ENCODE peak calls at places on chromosomes 4 and X, in five cellular contexts. F is BJ, Q is astrocyte of the cerebellum, M is cardiac fibroblast, B is tibial artery. Y is an unnamed sample.

GRCh38 chrX:13346646-13347045 is 26.8 kb upstream of the ATXN3L start:
- DNase-seq in F (no peak), Q (no peak), M (no peak), B (no peak), Y (no peak)

GRCh38 chrX:146863566-146863965 is 49.0 kb upstream of the CXorf51A start:
- DNase-seq in F (no peak), Q (no peak), M (no peak), B (no peak), Y (no peak)

GRCh38 chr4:85807247-85807915 is 332.4 kb downstream of the ARHGAP24 start:
- DNase-seq in F (no peak), Q (peak), M (peak), B (peak), Y (no peak)

GRCh38 chr4:70660106-70660505 is 6.2 kb downstream of the JCHAIN start:
- DNase-seq in F (no peak), Q (no peak), M (no peak), B (no peak), Y (no peak)

GRCh38 chr4:145804134-145804533 is 124.2 kb downstream of the C4orf51 start:
- DNase-seq in F (peak), Q (peak), M (peak), B (no peak), Y (no peak)

GRCh38 chr4:77062856-77063255 is 12.9 kb downstream of the CCNI start:
- DNase-seq in F (no peak), Q (no peak), M (no peak), B (no peak), Y (no peak)

GRCh38 chrX:41665676-41666075 is 23.1 kb upstream of the GPR34 start:
- DNase-seq in F (no peak), Q (no peak), M (peak), B (no peak), Y (no peak)

GRCh38 chr4:2537011-2537830 is 774 bp downstream of the FAM193A start:
- DNase-seq in F (no peak), Q (no peak), M (peak), B (peak), Y (peak)

GRCh38 chr4:98639523-98639922 is 18.9 kb downstream of the TSPAN5 start:
- DNase-seq in F (no peak), Q (no peak), M (no peak), B (no peak), Y (no peak)

GRCh38 chr4:686371-687040 is 2.4 kb downstream of the SLC49A3 start:
- DNase-seq in F (no peak), Q (no peak), M (no peak), B (no peak), Y (no peak)

GRCh38 chr4:25925486-25926201 is 11.6 kb downstream of the SMIM20 start:
- DNase-seq in F (no peak), Q (no peak), M (peak), B (no peak), Y (no peak)

GRCh38 chr4:39729557-39729956 is 31.6 kb downstream of the UBE2K start:
- DNase-seq in F (no peak), Q (peak), M (peak), B (no peak), Y (no peak)

GRCh38 chr4:2246384-2247127 is 4.6 kb upstream of the HAUS3 start:
- DNase-seq in F (no peak), Q (no peak), M (no peak), B (no peak), Y (no peak)

GRCh38 chr4:129578336-129578735 is 482.4 kb downstream of the C4orf33 start:
- DNase-seq in F (no peak), Q (no peak), M (no peak), B (no peak), Y (no peak)

GRCh38 chr4:25223770-25224375 is 10.0 kb upstream of the PI4K2B start:
- DNase-seq in F (no peak), Q (no peak), M (peak), B (no peak), Y (no peak)

GRCh38 chr4:70556856-70557255 is 35.2 kb upstream of the AMBN start:
- DNase-seq in F (no peak), Q (no peak), M (peak), B (no peak), Y (no peak)

GRCh38 chrX:119118780-119119395 is 8.7 kb downstream of the KIAA1210 start:
- DNase-seq in F (no peak), Q (peak), M (peak), B (peak), Y (peak)

GRCh38 chr4:177263818-177264217 is 45.9 kb upstream of the NEIL3 start:
- DNase-seq in F (no peak), Q (no peak), M (no peak), B (no peak), Y (no peak)

GRCh38 chrX:26557691-26558321 is 341.8 kb downstream of the MAGEB5 start:
- DNase-seq in F (no peak), Q (no peak), M (no peak), B (no peak), Y (no peak)

GRCh38 chrX:149286940-149287349 is 218.2 kb downstream of the IDS start:
- DNase-seq in F (no peak), Q (peak), M (peak), B (no peak), Y (no peak)

GRCh38 chr4:139603576-139604387 is 47.8 kb upstream of the SETD7 start:
- DNase-seq in F (no peak), Q (peak), M (peak), B (no peak), Y (no peak)

GRCh38 chr4:10773010-10773409 is 88.4 kb upstream of the CLNK start:
- DNase-seq in F (no peak), Q (no peak), M (no peak), B (no peak), Y (no peak)

GRCh38 chr4:182074842-182075241 is 168.4 kb upstream of the TENM3 start:
- DNase-seq in F (no peak), Q (no peak), M (no peak), B (no peak), Y (no peak)

GRCh38 chrX:101415180-101416130 is 7.4 kb downstream of the HNRNPH2 start:
- DNase-seq in F (no peak), Q (peak), M (peak), B (no peak), Y (no peak)

GRCh38 chr4:146790515-146790914 is 151.8 kb downstream of the POU4F2 start:
- DNase-seq in F (no peak), Q (no peak), M (no peak), B (no peak), Y (no peak)

GRCh38 chrX:108198420-108198819 is 106.8 kb downstream of the ATG4A start:
- DNase-seq in F (no peak), Q (no peak), M (peak), B (no peak), Y (no peak)

GRCh38 chr4:156949373-156949814 is 22.2 kb downstream of the PDGFC start:
- DNase-seq in F (peak), Q (peak), M (peak), B (no peak), Y (no peak)

GRCh38 chr4:38284294-38285045 is 324.3 kb downstream of the PTTG2 start:
- DNase-seq in F (no peak), Q (no peak), M (peak), B (no peak), Y (no peak)

GRCh38 chrX:134396174-134396573 is 63.8 kb upstream of the HPRT1 start:
- DNase-seq in F (no peak), Q (no peak), M (peak), B (no peak), Y (no peak)

GRCh38 chr4:168367065-168367464 is 48.5 kb upstream of the DDX60 start:
- DNase-seq in F (no peak), Q (no peak), M (no peak), B (no peak), Y (no peak)

GRCh38 chr4:99875073-99875472 is 19.2 kb downstream of the LAMTOR3 start:
- DNase-seq in F (no peak), Q (no peak), M (no peak), B (no peak), Y (no peak)

GRCh38 chr4:4666693-4667642 is 125.1 kb upstream of the STX18 start:
- DNase-seq in F (peak), Q (no peak), M (peak), B (no peak), Y (no peak)

GRCh38 chrX:66110112-66110511 is 53.9 kb upstream of the HEPH start:
- DNase-seq in F (no peak), Q (no peak), M (peak), B (no peak), Y (no peak)

GRCh38 chr4:24262616-24263015 is 321.7 kb downstream of the DHX15 start:
- DNase-seq in F (no peak), Q (peak), M (no peak), B (no peak), Y (no peak)

GRCh38 chr4:115918149-115918548 is 804.7 kb upstream of the NDST4 start:
- DNase-seq in F (no peak), Q (no peak), M (no peak), B (no peak), Y (no peak)

GRCh38 chrX:115533485-115533884 is 27.5 kb upstream of the PLS3 start:
- DNase-seq in F (peak), Q (no peak), M (peak), B (no peak), Y (no peak)

GRCh38 chr4:145299380-145300076 is 119.1 kb upstream of the OTUD4 start:
- DNase-seq in F (peak), Q (no peak), M (peak), B (no peak), Y (no peak)

GRCh38 chr4:147786031-147786430 is 54.1 kb downstream of the ARHGAP10 start:
- DNase-seq in F (no peak), Q (no peak), M (peak), B (no peak), Y (no peak)

GRCh38 chr4:5757536-5757935 is 46.5 kb downstream of the EVC start:
- DNase-seq in F (no peak), Q (no peak), M (no peak), B (no peak), Y (no peak)

GRCh38 chr4:68987007-68987406 is 35.4 kb upstream of the UGT2A3 start:
- DNase-seq in F (no peak), Q (no peak), M (no peak), B (no peak), Y (no peak)

GRCh38 chr4:16082424-16083216 is 1.2 kb downstream of the PROM1 start:
- DNase-seq in F (no peak), Q (no peak), M (no peak), B (no peak), Y (no peak)
- H3K4me3 ChIP-seq in F (no peak), Q (peak), M (peak), B (peak), Y (peak)

GRCh38 chr4:169657470-169658107 is 37.2 kb downstream of the CLCN3 start:
- DNase-seq in F (no peak), Q (no peak), M (no peak), B (no peak), Y (no peak)

GRCh38 chr4:169660929-169661328 is 40.6 kb downstream of the CLCN3 start:
- DNase-seq in F (no peak), Q (no peak), M (no peak), B (no peak), Y (no peak)

GRCh38 chr4:169658196-169658595 is 37.8 kb downstream of the CLCN3 start:
- DNase-seq in F (no peak), Q (no peak), M (no peak), B (no peak), Y (no peak)

GRCh38 chr4:169659736-169660670 is 39.6 kb downstream of the CLCN3 start:
- DNase-seq in F (peak), Q (peak), M (peak), B (peak), Y (peak)

GRCh38 chr4:169658970-169659735 is 38.8 kb downstream of the CLCN3 start:
- DNase-seq in F (no peak), Q (no peak), M (no peak), B (no peak), Y (no peak)
- H3K4me3 ChIP-seq in F (peak), Q (peak), M (no peak), B (peak), Y (peak)

DNA sequence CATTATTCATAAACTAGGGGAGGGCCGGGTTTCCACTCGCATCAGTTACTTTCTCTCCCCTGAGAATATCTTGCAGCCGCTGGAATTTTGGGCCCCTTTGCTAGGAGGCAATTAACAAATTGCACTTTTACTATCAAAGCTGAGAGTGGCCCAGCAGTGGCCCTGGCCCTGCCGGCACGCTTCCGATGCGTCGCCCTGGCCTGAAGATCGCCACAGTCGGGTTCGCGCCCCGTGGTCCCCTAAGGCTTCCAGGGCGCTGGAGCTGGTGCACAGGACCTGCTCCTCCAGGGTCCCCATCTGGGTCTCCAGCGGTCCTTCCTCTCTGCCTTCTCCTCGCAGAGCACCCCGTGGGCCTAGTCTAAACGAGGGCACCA is 486 bp upstream of the CWH43 start:
- DNase-seq in F (no peak), Q (no peak), M (no peak), B (no peak), Y (no peak)
- H3K4me3 ChIP-seq in F (no peak), Q (peak), M (no peak), B (no peak), Y (no peak)

GRCh38 chr4:53591372-53591892 is at the start of gene LNX1:
- DNase-seq in F (no peak), Q (no peak), M (no peak), B (no peak), Y (peak)
- H3K4me3 ChIP-seq in F (no peak), Q (no peak), M (no peak), B (no peak), Y (peak)

GRCh38 chr4:75634281-75634680 is 4.0 kb upstream of the CDKL2 start:
- DNase-seq in F (no peak), Q (no peak), M (no peak), B (no peak), Y (no peak)

GRCh38 chr4:75633846-75634245 is 3.5 kb upstream of the CDKL2 start:
- DNase-seq in F (peak), Q (peak), M (peak), B (no peak), Y (no peak)

GRCh38 chr4:75630932-75631320 is 598 bp upstream of the CDKL2 start:
- DNase-seq in F (no peak), Q (no peak), M (no peak), B (no peak), Y (no peak)

GRCh38 chr4:75630174-75630931 is at the start of gene CDKL2:
- DNase-seq in F (no peak), Q (peak), M (peak), B (peak), Y (peak)

GRCh38 chr4:75629239-75629638 is 1.1 kb downstream of the CDKL2 start:
- DNase-seq in F (no peak), Q (no peak), M (no peak), B (no peak), Y (no peak)
- H3K4me3 ChIP-seq in F (no peak), Q (no peak), M (no peak), B (no peak), Y (no peak)

GRCh38 chrX:46698691-46699090 is 60.2 kb downstream of the SLC9A7 start:
- DNase-seq in F (no peak), Q (no peak), M (peak), B (no peak), Y (no peak)
- H3K4me3 ChIP-seq in F (no peak), Q (no peak), M (no peak), B (no peak), Y (no peak)

GRCh38 chr4:155529761-155530160 is 136.9 kb upstream of the GUCY1A1 start:
- DNase-seq in F (no peak), Q (no peak), M (no peak), B (no peak), Y (no peak)

GRCh38 chr4:155530290-155530689 is 136.4 kb upstream of the GUCY1A1 start:
- DNase-seq in F (no peak), Q (no peak), M (no peak), B (no peak), Y (no peak)

GRCh38 chr4:155529197-155529596 is 137.5 kb upstream of the GUCY1A1 start:
- DNase-seq in F (no peak), Q (peak), M (peak), B (no peak), Y (no peak)

GRCh38 chr4:155523358-155523757 is 143.3 kb upstream of the GUCY1A1 start:
- DNase-seq in F (no peak), Q (no peak), M (no peak), B (no peak), Y (no peak)

DNA sequence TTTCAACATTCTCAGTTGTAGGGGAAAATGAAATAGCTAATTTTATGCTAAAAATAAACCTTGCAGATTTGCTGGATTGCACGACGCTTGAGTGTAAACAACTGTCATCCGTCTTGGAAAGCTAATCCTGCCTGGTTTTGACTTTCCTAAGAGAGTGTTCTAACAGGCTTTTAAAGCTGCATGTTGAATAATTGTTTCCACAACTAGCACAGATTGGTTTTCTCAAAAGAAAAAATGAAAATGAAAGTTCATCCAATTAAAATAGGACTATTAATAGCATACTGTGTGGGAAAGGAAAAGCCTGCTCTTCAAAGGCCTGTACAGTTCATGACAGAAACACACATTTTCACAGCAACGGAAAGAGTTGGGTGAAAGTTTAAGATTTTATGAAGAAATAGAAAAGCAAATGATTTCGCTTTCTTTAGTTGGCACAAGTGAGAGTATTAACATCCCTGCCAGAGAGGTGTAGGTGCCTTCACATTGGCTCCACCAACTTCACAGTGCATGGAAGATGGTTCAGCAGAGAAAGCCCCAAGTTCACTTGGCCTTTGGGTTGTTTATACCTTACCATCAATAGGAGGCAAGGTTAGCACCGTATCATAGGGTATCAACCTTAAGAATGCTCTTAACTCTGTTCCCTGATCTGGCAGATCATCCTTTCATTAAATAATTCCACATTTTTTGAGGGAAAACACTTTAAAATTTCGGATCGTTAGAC is 140.0 kb upstream of the GUCY1A1 start:
- DNase-seq in F (no peak), Q (no peak), M (peak), B (no peak), Y (no peak)
- H3K4me3 ChIP-seq in F (no peak), Q (no peak), M (no peak), B (peak), Y (peak)

GRCh38 chr4:54092405-54092759 is 7.6 kb upstream of the GSX2 start:
- DNase-seq in F (no peak), Q (no peak), M (no peak), B (no peak), Y (no peak)
- H3K4me3 ChIP-seq in F (peak), Q (peak), M (peak), B (peak), Y (peak)

DNA sequence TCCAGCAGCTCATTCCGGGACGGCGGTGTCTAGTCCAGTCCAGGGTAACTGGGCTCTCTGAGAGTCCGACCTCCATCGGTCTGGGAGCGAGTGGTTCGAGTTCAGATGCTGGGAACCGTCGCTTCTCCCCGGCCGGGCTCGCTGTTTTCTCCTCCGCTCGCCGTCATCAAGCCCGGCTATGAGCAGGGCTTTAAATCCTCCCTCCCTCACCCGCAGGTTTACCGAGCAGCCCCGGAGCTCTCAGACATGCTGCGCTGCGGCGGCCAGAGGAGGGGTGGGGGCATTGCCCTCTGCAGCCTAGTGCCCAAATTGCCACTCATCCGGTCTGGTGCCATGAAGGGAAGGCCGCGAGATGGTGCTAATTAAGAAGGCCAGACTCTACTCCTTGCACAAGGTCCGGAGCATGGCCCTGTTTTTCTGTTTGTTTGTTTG is 23.2 kb downstream of the HAND2 start:
- DNase-seq in F (no peak), Q (no peak), M (no peak), B (no peak), Y (no peak)
- H3K4me3 ChIP-seq in F (no peak), Q (no peak), M (no peak), B (peak), Y (no peak)

Y was measured in breast epithelium.